ENCODE peak calls at places on chromosome 17, in seven cellular contexts. T, L, K, S, E, R and U are unnamed samples.

GRCh38 chr17:2064147-2064489 is 9.2 kb downstream of the HIC1 start:
- DNase-seq in T (peak), L (no peak), K (no peak), S (no peak), E (no peak), R (no peak), U (no peak)

GRCh38 chr17:79840204-79840988 is 1.2 kb upstream of the CBX4 start:
- DNase-seq in T (peak), L (peak), K (no peak), S (peak), E (no peak), R (no peak), U (no peak)

GRCh38 chr17:38572665-38573365 is 32.9 kb downstream of the SRCIN1 start:
- DNase-seq in T (no peak), L (peak), K (no peak), S (peak), E (no peak), R (no peak), U (no peak)

GRCh38 chr17:4565209-4566141 is 5.1 kb upstream of the GGT6 start:
- DNase-seq in T (peak), L (peak), K (peak), S (peak), E (peak), R (no peak), U (peak)

GRCh38 chr17:78396436-78397335 is 18.2 kb downstream of the PGS1 start:
- DNase-seq in T (peak), L (no peak), K (no peak), S (no peak), E (no peak), R (no peak), U (no peak)

GRCh38 chr17:16466407-16466806 is 25.6 kb downstream of the LRRC75A start:
- DNase-seq in T (no peak), L (no peak), K (no peak), S (no peak), E (no peak), R (no peak), U (no peak)

GRCh38 chr17:80395402-80396151 is 19.4 kb upstream of the ENDOV start:
- DNase-seq in T (no peak), L (no peak), K (no peak), S (no peak), E (no peak), R (no peak), U (peak)

GRCh38 chr17:1029912-1030656 is 33.2 kb downstream of the TIMM22 start:
- DNase-seq in T (peak), L (no peak), K (no peak), S (no peak), E (no peak), R (no peak), U (no peak)

GRCh38 chr17:61054430-61054829 is 345.2 kb upstream of the TBX2 start:
- DNase-seq in T (no peak), L (no peak), K (no peak), S (no peak), E (no peak), R (no peak), U (no peak)

GRCh38 chr17:37488009-37488604 is 1.6 kb upstream of the DUSP14 start:
- DNase-seq in T (no peak), L (no peak), K (peak), S (peak), E (peak), R (no peak), U (no peak)

GRCh38 chr17:27996157-27997043 is 46.1 kb upstream of the NLK start:
- DNase-seq in T (no peak), L (no peak), K (no peak), S (no peak), E (no peak), R (no peak), U (no peak)